ENCODE peak calls at places on chromosomes 16 and 17, in seven cellular contexts. P is tibial nerve; D is effector memory CD4-positive, alpha-beta T cell; U is MM.1S; W is naive thymus-derived CD4-positive, alpha-beta T cell; K is SK-N-SH; L is fibroblast of lung. V is an unnamed sample. For H3K4me1, the result is how much of the 10 kb centered on the place peaks cover.

GRCh38 chr17:60145006-60145935 is 4.5 kb upstream of the CA4 start:
- DNase-seq in U (no peak), W (no peak), P (no peak), D (no peak), L (no peak), K (peak), V (no peak)

GRCh38 chr17:72588961-72589360 is 468.1 kb downstream of the SOX9 start:
- DNase-seq in K (no peak), P (no peak), D (no peak), W (no peak), L (peak), U (peak), V (peak)

GRCh38 chr17:31690118-31690517 is 168.9 kb downstream of the COPRS start:
- DNase-seq in K (no peak), L (peak), W (no peak), D (no peak), P (no peak), U (no peak), V (no peak)

GRCh38 chr17:81869221-81870154 is 1.6 kb downstream of the ARHGDIA start:
- DNase-seq in L (peak), U (no peak), D (no peak), W (no peak), K (peak), P (no peak), V (peak)

GRCh38 chr16:7182510-7183109 is 150.0 kb upstream of the RBFOX1 start:
- DNase-seq in D (no peak), K (no peak), W (no peak), U (no peak), L (no peak), P (no peak), V (no peak)

GRCh38 chr16:790086-790485 is 1.7 kb downstream of the CHTF18 start:
- DNase-seq in D (no peak), W (no peak), U (no peak), P (no peak), K (no peak), L (no peak), V (no peak)

GRCh38 chr17:79033741-79034501 is 10.0 kb downstream of the C1QTNF1 start:
- DNase-seq in W (no peak), D (no peak), L (peak), K (peak), P (no peak), U (no peak), V (peak)

GRCh38 chr17:77724876-77725615 is 233.5 kb upstream of the TNRC6C start:
- DNase-seq in L (no peak), D (no peak), U (peak), P (no peak), K (no peak), W (no peak), V (no peak)

GRCh38 chr17:77423589-77424451 is 283.1 kb downstream of the SEC14L1 start:
- DNase-seq in D (no peak), W (no peak), P (peak), L (peak), U (no peak), K (peak), V (peak)

GRCh38 chr16:19781196-19781595 is 63.1 kb downstream of the IQCK start:
- DNase-seq in L (no peak), D (no peak), U (no peak), P (peak), K (no peak), W (no peak), V (peak)

GRCh38 chr17:77118251-77118928 is 22.4 kb upstream of the SEC14L1 start:
- DNase-seq in W (no peak), K (no peak), U (no peak), L (no peak), D (no peak), P (no peak), V (no peak)

GRCh38 chr17:49508061-49508865 is 13.2 kb downstream of the NGFR start:
- DNase-seq in L (no peak), D (no peak), K (peak), U (no peak), P (no peak), W (no peak), V (peak)

GRCh38 chr16:47113130-47113529 is 30.6 kb downstream of the NETO2 start:
- DNase-seq in P (no peak), W (no peak), L (no peak), U (no peak), D (no peak), K (no peak), V (no peak)

DNA sequence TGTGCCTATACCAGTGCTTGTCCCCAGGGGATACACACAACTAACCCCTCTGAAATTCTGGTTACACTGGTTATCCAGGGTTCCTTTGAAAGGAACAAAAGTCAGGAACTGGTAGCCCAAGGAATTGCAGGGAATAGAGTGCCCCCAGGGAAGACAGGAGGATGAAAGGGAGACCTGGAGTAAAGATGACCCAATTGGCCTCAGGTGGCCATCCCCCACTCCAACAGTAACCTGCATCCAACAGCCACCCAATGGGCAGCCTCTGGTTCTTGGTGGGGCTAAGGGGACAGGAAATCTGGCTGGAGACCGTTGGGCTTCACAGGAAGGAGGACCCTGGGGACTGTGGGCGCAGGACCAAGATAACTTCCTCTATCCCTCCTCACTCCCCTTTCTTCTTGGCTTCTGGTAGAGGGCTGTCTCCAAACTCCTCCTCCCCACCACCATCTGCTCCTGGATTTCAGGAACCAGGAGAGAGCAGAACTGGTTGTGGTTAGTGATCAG is 826 bp upstream of the MPO start:
- DNase-seq in D (no peak), K (no peak), W (no peak), U (no peak), P (no peak), L (no peak), V (peak)
- H3K4me1 ChIP-seq in D (under half), K (under half), W (under half), U (under half), P (under half), L (under half), V (under half)

GRCh38 chr17:55609737-55610201 is 98.5 kb upstream of the SMIM36 start:
- DNase-seq in P (peak), D (no peak), L (peak), U (no peak), W (no peak), K (no peak), V (peak)
- H3K27ac ChIP-seq in P (peak), D (no peak), L (peak), U (no peak), W (no peak), K (no peak), V (no peak)

GRCh38 chr17:7839199-7839889 is 5.3 kb downstream of the KDM6B start:
- DNase-seq in W (no peak), L (no peak), D (no peak), U (no peak), K (no peak), P (no peak), V (no peak)
- H3K4me1 ChIP-seq in W (under half), L (under half), D (half or more), U (under half), K (under half), P (under half), V (under half)

GRCh38 chr16:49921791-49922456 is 66.0 kb upstream of the ZNF423 start:
- DNase-seq in U (peak), K (peak), W (peak), L (peak), D (no peak), P (peak), V (peak)

GRCh38 chr16:49920397-49920796 is 64.5 kb upstream of the ZNF423 start:
- DNase-seq in U (no peak), L (no peak), K (no peak), W (no peak), D (no peak), P (no peak), V (peak)

GRCh38 chr16:49924078-49924477 is 68.2 kb upstream of the ZNF423 start:
- DNase-seq in D (no peak), W (no peak), L (no peak), P (no peak), K (no peak), U (peak), V (peak)

GRCh38 chr16:49921106-49921505 is 65.2 kb upstream of the ZNF423 start:
- DNase-seq in K (no peak), D (no peak), W (no peak), P (no peak), U (no peak), L (no peak), V (no peak)

GRCh38 chr16:49923411-49923810 is 67.5 kb upstream of the ZNF423 start:
- DNase-seq in U (no peak), L (no peak), P (no peak), W (no peak), K (no peak), D (no peak), V (no peak)
- H3K27ac ChIP-seq in U (no peak), L (no peak), P (no peak), W (no peak), K (no peak), D (no peak), V (no peak)

DNA sequence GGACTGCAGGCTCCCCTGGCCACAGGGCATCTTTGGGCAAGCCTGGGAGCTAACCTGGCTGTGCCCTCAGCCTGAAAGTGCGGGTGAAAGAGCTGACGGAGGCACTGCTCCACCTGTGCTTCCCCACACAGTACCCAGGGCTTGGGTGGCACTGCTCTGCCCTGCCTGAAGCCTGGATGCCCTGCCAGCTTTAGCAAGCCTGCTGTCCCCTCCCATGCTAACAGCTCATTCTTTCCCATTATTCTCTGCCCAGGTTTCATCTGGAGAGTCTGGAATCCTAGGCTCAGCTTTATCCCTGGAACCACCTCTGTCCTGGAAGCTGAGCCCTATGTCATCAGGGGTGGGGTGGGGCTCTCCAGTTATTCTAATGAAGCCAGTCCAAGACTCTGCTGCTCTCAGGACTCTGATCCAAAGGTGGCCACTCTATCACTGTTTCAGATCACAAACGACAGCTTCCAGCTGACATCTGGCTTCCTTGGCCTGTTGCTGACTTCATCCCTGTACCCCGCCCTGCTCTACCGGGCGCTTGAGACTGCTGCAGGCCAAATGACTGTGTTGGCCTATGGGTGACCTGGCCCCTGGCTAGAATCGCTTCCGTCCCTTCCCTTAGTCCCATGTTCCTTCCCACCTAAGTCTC is 29.3 kb downstream of the HIC1 start:
- DNase-seq in P (peak), K (peak), D (no peak), U (no peak), W (no peak), L (peak), V (peak)
- H3K4me1 ChIP-seq in P (under half), K (under half), D (under half), U (under half), W (under half), L (half or more), V (under half)

GRCh38 chr17:12067425-12067824 is 46.7 kb downstream of the MAP2K4 start:
- DNase-seq in K (no peak), W (no peak), P (no peak), D (no peak), L (no peak), U (no peak), V (peak)

GRCh38 chr17:12070561-12070960 is 49.9 kb downstream of the MAP2K4 start:
- DNase-seq in U (no peak), K (no peak), D (no peak), W (no peak), L (peak), P (no peak), V (peak)

GRCh38 chr17:12074346-12074745 is 53.7 kb downstream of the MAP2K4 start:
- DNase-seq in L (no peak), U (no peak), P (no peak), K (no peak), D (no peak), W (no peak), V (no peak)

GRCh38 chr17:12064395-12064794 is 43.7 kb downstream of the MAP2K4 start:
- DNase-seq in L (no peak), W (no peak), U (no peak), K (no peak), D (no peak), P (no peak), V (no peak)

GRCh38 chr17:12068946-12069345 is 48.3 kb downstream of the MAP2K4 start:
- DNase-seq in P (no peak), U (no peak), W (no peak), D (no peak), L (no peak), K (no peak), V (no peak)
- H3K27ac ChIP-seq in P (no peak), U (no peak), W (no peak), D (no peak), L (no peak), K (peak), V (no peak)

DNA sequence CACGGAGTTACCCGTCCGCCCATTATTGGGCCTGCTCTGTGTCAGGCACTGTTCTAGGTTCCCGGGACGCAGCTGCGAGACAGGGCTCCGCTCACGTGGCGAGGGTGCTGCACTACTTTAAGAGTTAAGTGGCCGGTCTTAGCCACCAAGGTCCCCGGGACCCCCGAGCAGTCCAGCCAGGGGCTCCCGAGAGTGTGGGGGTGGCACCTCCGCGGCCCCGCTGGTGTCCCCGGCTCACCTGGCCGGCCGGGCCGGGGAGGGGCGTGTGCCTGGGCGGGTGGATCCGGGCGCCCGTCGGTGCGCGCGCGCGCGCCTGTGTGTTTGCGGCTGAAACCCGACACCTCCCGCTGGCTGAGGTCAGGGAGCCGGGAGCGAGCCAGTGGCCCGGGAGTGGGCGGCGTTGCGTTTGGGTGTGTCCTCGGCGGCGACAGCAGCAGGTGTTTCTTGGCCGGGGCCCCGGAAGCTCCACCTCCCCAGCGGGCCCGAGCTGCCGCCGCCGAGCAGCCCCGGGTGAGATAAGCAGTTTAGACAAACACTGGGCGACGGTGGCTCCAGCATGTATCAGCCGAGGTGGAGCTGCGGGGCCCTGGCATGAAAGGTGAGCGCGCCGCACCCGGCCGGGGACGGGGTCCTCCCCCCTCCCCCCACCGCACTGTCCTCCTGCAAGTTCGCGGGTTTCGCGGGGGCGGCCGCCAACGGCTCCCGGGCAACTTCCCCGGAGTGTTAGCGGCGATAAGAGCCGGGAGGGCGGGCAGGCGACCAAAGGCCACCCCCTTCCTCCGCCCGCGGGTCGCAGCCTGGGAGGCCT is at the start of gene GSE1:
- DNase-seq in U (peak), P (peak), W (peak), L (peak), K (peak), D (peak), V (peak)
- H3K4me1 ChIP-seq in U (under half), P (under half), W (under half), L (under half), K (under half), D (half or more), V (under half)

DNA sequence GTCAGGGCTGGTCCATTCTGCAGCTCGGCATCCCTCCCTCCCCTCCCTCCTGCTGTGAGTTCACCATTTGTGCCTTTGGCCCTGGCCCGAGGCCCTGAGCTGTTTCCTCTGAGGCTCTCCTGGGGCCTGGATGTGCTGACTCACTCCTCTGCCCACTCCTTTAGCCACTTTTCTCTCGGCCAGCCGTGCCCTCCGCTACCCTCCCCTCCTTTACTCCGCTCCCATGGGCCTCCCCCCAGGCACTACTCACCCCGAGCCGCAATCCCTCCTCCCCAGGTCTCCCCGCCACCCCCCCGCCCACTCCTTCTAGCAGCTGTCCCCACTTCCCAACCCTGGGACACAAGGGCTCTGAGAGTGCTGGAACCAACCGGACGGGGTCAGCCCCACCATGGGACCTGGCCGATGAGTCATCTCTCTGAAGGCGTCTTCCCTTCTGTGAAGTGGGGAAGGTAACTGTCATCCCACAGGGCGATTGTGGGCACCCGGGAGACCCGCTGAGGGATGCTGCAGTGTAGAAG is 11.4 kb downstream of the KCNG4 start:
- DNase-seq in U (no peak), D (no peak), K (peak), P (peak), L (peak), W (no peak), V (peak)
- H3K27ac ChIP-seq in U (no peak), D (no peak), K (peak), P (no peak), L (peak), W (no peak), V (no peak)

GRCh38 chr16:75250089-75250808 is 1.2 kb downstream of the BCAR1 start:
- DNase-seq in L (no peak), U (no peak), W (no peak), D (no peak), K (no peak), P (no peak), V (peak)

GRCh38 chr16:75248142-75248535 is 3.3 kb downstream of the BCAR1 start:
- DNase-seq in L (no peak), W (no peak), K (no peak), P (no peak), D (no peak), U (no peak), V (peak)

GRCh38 chr16:75249441-75249840 is 2.0 kb downstream of the BCAR1 start:
- DNase-seq in P (no peak), L (no peak), U (no peak), D (no peak), W (no peak), K (no peak), V (peak)

GRCh38 chr16:75247249-75247648 is 4.2 kb downstream of the BCAR1 start:
- DNase-seq in P (no peak), K (no peak), L (no peak), U (no peak), D (no peak), W (no peak), V (no peak)

GRCh38 chr16:75248536-75249380 is 2.7 kb downstream of the BCAR1 start:
- DNase-seq in D (no peak), K (no peak), W (no peak), P (no peak), L (no peak), U (no peak), V (peak)
- H3K4me1 ChIP-seq in D (under half), K (half or more), W (under half), P (under half), L (half or more), U (under half), V (half or more)

DNA sequence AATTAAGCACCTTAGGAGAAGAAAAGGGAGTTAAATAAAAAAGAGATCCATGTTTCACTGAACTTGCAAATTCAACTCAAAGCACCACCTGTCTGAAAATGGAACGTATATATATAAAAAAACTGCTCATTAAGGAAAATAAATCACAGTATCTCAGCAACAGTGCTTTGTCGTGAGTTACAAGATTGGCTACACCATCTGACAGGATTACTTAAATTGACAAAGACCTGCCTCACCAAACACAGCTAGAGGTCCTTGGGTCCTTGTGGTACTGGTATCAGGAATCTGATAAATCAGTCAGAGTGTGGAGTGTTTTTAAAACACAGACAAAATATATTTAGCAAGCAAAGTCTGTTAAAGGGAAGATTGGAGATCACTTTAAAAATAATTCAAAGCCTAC is 63.9 kb downstream of the KANSL1 start:
- DNase-seq in P (no peak), L (no peak), W (no peak), D (no peak), U (no peak), K (no peak), V (no peak)
- H3K27ac ChIP-seq in P (no peak), L (no peak), W (no peak), D (no peak), U (no peak), K (no peak), V (no peak)

V was measured in osteoblast.